ENCODE peak calls at places on chromosome 21, in six cellular contexts. V is GM23338, W is HCT116, Y is HL-60, M is stomach, S is K562. I is an unnamed sample.

GRCh38 chr21:39527664-39528381 is 76.1 kb downstream of the SH3BGR start:
- DNase-seq in V (no peak), W (no peak), Y (no peak), M (peak; percentile 74), S (no peak), I (no peak)

GRCh38 chr21:14383596-14384210 is 757 bp upstream of the HSPA13 start:
- DNase-seq in V (peak; percentile 31), W (no peak), Y (no peak), M (no peak), S (no peak), I (no peak)

GRCh38 chr21:22352088-22352487 is 1353.9 kb downstream of the NCAM2 start:
- DNase-seq in V (no peak), W (no peak), Y (peak; percentile 0), M (no peak), S (no peak), I (no peak)

GRCh38 chr21:37502947-37503346 is 136.4 kb downstream of the DYRK1A start:
- DNase-seq in V (no peak), W (no peak), Y (no peak), M (no peak), S (no peak), I (no peak)

GRCh38 chr21:40140675-40141074 is 273.4 kb downstream of the PCP4 start:
- DNase-seq in V (no peak), W (no peak), Y (no peak), M (no peak), S (no peak), I (no peak)

GRCh38 chr21:38119793-38120192 is 137.0 kb upstream of the KCNJ15 start:
- DNase-seq in V (no peak), W (no peak), Y (no peak), M (no peak), S (no peak), I (no peak)

GRCh38 chr21:38989097-38989744 is 183.5 kb downstream of the ETS2 start:
- DNase-seq in V (no peak), W (no peak), Y (no peak), M (no peak), S (no peak), I (no peak)

GRCh38 chr21:41016472-41016871 is 151.5 kb upstream of the BACE2 start:
- DNase-seq in V (no peak), W (no peak), Y (no peak), M (no peak), S (no peak), I (no peak)

GRCh38 chr21:45022736-45023135 is 51.6 kb upstream of the ADARB1 start:
- DNase-seq in V (no peak), W (no peak), Y (no peak), M (no peak), S (no peak), I (no peak)

GRCh38 chr21:45019887-45020537 is 54.4 kb upstream of the ADARB1 start:
- DNase-seq in V (no peak), W (no peak), Y (no peak), M (no peak), S (no peak), I (no peak)

GRCh38 chr21:45020629-45021427 is 53.6 kb upstream of the ADARB1 start:
- DNase-seq in V (no peak), W (no peak), Y (no peak), M (no peak), S (no peak), I (peak; percentile 33)

GRCh38 chr21:45022348-45022675 is 52.1 kb upstream of the ADARB1 start:
- DNase-seq in V (no peak), W (no peak), Y (no peak), M (no peak), S (no peak), I (no peak)

GRCh38 chr21:45021428-45022347 is 52.7 kb upstream of the ADARB1 start:
- DNase-seq in V (no peak), W (no peak), Y (no peak), M (no peak), S (no peak), I (no peak)
- H3K27ac ChIP-seq in V (no peak overlapping the region), W (no peak overlapping the region), Y (no peak overlapping the region), M (no peak overlapping the region), S (no peak overlapping the region), I (no peak overlapping the region)

GRCh38 chr21:46021398-46021797 is 39.8 kb downstream of the COL6A1 start:
- DNase-seq in V (no peak), W (no peak), Y (no peak), M (no peak), S (no peak), I (no peak)
- TF ChIP-seq POLR2AphosphoS5 in V (no peak), W (no peak), Y (no peak), M (no peak), S (no peak), I (no peak)

DNA sequence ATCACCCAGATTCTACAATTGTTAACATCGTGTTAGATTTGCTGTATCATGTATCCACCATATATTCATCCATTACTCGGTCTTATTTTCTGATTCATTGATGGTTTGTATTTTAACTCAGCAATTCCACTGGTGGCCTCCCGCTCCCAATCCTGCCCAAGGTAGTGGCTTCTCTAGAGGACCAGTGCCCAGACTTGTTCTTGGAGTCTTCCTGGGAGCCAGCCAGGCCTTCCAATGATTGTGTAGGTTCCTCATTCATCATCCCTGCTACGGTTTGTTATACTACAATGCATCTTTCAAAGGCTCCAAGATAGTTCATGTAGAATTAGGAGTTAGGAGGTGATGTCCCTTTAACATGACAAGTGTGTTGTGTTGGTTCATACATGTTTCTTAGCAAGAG is 451.1 kb downstream of the SETD4 start:
- DNase-seq in V (no peak), W (no peak), Y (no peak), M (no peak), S (no peak), I (no peak)
- H3K27ac ChIP-seq in V (no peak overlapping the region), W (no peak overlapping the region), Y (no peak overlapping the region), M (no peak overlapping the region), S (no peak overlapping the region), I (no peak overlapping the region)

GRCh38 chr21:34365794-34366193 is 2.0 kb downstream of the KCNE2 start:
- DNase-seq in V (no peak), W (no peak), Y (no peak), M (peak; percentile 75), S (no peak), I (no peak)

GRCh38 chr21:34372321-34372720 is 3.0 kb upstream of the SMIM11 start:
- DNase-seq in V (no peak), W (no peak), Y (no peak), M (no peak), S (no peak), I (no peak)

GRCh38 chr21:34367320-34367935 is 3.6 kb downstream of the KCNE2 start:
- DNase-seq in V (peak; percentile 90), W (peak; percentile 54), Y (no peak), M (peak; percentile 75), S (no peak), I (no peak)

GRCh38 chr21:34364921-34365320 is 1.1 kb downstream of the KCNE2 start:
- DNase-seq in V (no peak), W (no peak), Y (no peak), M (no peak), S (no peak), I (no peak)

DNA sequence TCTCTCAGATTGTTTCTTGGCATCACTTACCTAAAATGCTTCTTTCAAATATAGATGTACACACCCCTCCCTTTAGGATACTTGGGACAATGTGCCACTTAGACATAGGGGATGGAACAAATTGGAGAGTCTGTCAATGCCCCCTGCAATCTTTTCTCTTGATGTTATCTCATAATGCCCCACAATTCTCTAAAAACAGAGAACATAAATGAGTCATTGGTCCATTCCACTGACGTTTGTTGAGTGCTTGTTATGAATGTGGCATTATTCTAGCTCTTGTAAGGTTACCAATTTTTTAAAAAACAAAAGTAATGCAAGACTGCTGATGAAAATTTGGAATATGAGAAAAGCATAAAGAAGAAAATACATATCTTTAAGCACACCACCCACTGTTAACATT is 5.6 kb upstream of the SMIM11 start:
- DNase-seq in V (no peak), W (no peak), Y (no peak), M (no peak), S (no peak), I (no peak)
- TF ChIP-seq POLR2AphosphoS5 in V (no peak), W (no peak), Y (no peak), M (no peak), S (no peak), I (no peak)

GRCh38 chr21:42514883-42515228 is 1.2 kb downstream of the SLC37A1 start:
- DNase-seq in V (no peak), W (no peak), Y (no peak), M (no peak), S (no peak), I (no peak)
- H3K27ac ChIP-seq in V (peak overlapping the region; percentile 61), W (peak overlapping the region; percentile 62), Y (no peak overlapping the region), M (peak overlapping the region; percentile 86), S (no peak overlapping the region), I (peak overlapping the region; percentile 86)

GRCh38 chr21:46024983-46025860 is 43.7 kb downstream of the COL6A1 start:
- DNase-seq in V (no peak), W (no peak), Y (no peak), M (no peak), S (peak; percentile 5), I (no peak)
- TF ChIP-seq POLR2AphosphoS5 in V (no peak), W (no peak), Y (no peak), M (no peak), S (no peak), I (no peak)

DNA sequence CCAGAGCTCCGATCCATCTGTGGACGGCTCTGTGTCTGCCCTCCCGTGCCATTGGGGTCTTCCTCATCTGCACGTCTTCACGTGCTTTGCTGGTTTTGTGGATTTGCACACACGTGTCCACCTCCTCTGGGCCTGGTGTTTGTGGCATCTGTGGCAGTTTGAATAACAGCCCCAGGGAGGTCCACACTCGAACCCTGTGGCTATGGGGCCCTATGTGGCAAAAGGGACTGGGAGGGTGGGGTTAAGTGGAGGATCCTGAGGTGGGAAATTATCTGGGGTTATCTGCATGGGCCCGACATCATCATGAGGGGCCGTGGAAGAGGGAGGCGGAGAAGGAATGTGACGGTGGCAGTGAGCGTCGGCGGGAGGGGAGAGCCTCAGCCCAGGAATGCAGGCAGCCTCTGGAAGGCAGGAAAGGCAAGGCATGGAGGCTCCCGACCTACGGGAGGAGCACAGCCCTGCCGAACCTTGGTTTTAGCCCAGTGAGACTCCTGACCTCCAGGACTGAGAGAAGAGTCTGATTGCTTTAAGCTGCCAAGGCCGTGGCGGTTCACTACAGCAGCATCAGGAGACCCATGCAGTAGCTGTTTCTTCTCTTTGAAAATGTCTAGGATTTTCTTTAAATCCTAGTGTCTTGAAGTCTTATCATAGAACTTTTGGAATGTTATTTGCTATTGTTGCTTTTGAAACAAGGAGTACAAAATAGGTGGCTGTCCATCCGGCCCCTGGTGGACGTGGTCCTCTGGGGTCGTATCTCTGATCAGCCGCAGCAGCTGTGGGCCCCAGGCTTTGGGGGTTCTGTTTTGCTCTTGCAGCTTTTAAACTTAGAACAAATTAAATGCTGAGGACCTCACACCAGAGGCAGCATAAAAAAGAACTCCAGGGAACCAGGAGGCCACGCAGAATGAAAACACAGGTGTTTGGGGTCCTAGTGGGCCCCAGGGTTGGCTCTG is 40.0 kb upstream of the LRRC3 start:
- DNase-seq in V (no peak), W (no peak), Y (no peak), M (no peak), S (no peak), I (peak; percentile 27)
- H3K27ac ChIP-seq in V (no peak overlapping the region), W (no peak overlapping the region), Y (no peak overlapping the region), M (no peak overlapping the region), S (no peak overlapping the region), I (no peak overlapping the region)